ENCODE peak calls at places on chromosomes 12 and 14, in eight cellular contexts. One of them, this sample, is unnamed.

GRCh38 chr12:38175538-38175937 is 141.0 kb upstream of the ALG10B start:
- DNase-seq in fibroblast of the aortic adventitia: no peak
- DNase-seq in OCI-LY7: no peak
- DNase-seq in A549: no peak
- DNase-seq in ovary: no peak
- DNase-seq in GM12878: no peak
- DNase-seq in PC-3: peak
- DNase-seq in B cell: no peak
- DNase-seq in this sample: no peak

GRCh38 chr12:82781288-82782078 is 94.8 kb downstream of the TMTC2 start:
- DNase-seq in fibroblast of the aortic adventitia: no peak
- DNase-seq in OCI-LY7: no peak
- DNase-seq in A549: no peak
- DNase-seq in ovary: no peak
- DNase-seq in GM12878: no peak
- DNase-seq in PC-3: no peak
- DNase-seq in B cell: no peak
- DNase-seq in this sample: no peak

GRCh38 chr14:49366416-49366815 is 219.8 kb downstream of the RPS29 start:
- DNase-seq in fibroblast of the aortic adventitia: no peak
- DNase-seq in OCI-LY7: no peak
- DNase-seq in A549: no peak
- DNase-seq in ovary: no peak
- DNase-seq in GM12878: no peak
- DNase-seq in PC-3: no peak
- DNase-seq in B cell: no peak
- DNase-seq in this sample: no peak

GRCh38 chr14:80787876-80788275 is 153.7 kb downstream of the CEP128 start:
- DNase-seq in fibroblast of the aortic adventitia: no peak
- DNase-seq in OCI-LY7: no peak
- DNase-seq in A549: no peak
- DNase-seq in ovary: no peak
- DNase-seq in GM12878: no peak
- DNase-seq in PC-3: peak
- DNase-seq in B cell: no peak
- DNase-seq in this sample: no peak

GRCh38 chr12:100058482-100059029 is 73.8 kb upstream of the ANKS1B start:
- DNase-seq in fibroblast of the aortic adventitia: peak
- DNase-seq in OCI-LY7: no peak
- DNase-seq in A549: no peak
- DNase-seq in ovary: no peak
- DNase-seq in GM12878: no peak
- DNase-seq in PC-3: peak
- DNase-seq in B cell: no peak
- DNase-seq in this sample: peak

GRCh38 chr12:110079477-110080400 is 31.4 kb upstream of the C12orf76 start:
- DNase-seq in fibroblast of the aortic adventitia: peak
- DNase-seq in OCI-LY7: peak
- DNase-seq in A549: peak
- DNase-seq in ovary: no peak
- DNase-seq in GM12878: peak
- DNase-seq in PC-3: no peak
- DNase-seq in B cell: peak
- DNase-seq in this sample: peak

GRCh38 chr12:82876075-82876474 is 189.4 kb downstream of the TMTC2 start:
- DNase-seq in fibroblast of the aortic adventitia: no peak
- DNase-seq in OCI-LY7: no peak
- DNase-seq in A549: no peak
- DNase-seq in ovary: no peak
- DNase-seq in GM12878: no peak
- DNase-seq in PC-3: no peak
- DNase-seq in B cell: no peak
- DNase-seq in this sample: no peak

GRCh38 chr12:101745481-101745880 is 6.2 kb upstream of the SYCP3 start:
- DNase-seq in fibroblast of the aortic adventitia: no peak
- DNase-seq in OCI-LY7: no peak
- DNase-seq in A549: no peak
- DNase-seq in ovary: no peak
- DNase-seq in GM12878: no peak
- DNase-seq in PC-3: peak
- DNase-seq in B cell: no peak
- DNase-seq in this sample: no peak

GRCh38 chr12:613996-614726 is 49.1 kb downstream of the NINJ2 start:
- DNase-seq in fibroblast of the aortic adventitia: peak
- DNase-seq in OCI-LY7: peak
- DNase-seq in A549: no peak
- DNase-seq in ovary: no peak
- DNase-seq in GM12878: no peak
- DNase-seq in PC-3: no peak
- DNase-seq in B cell: peak
- DNase-seq in this sample: no peak

GRCh38 chr12:111010916-111011657 is 90.7 kb upstream of the MYL2 start:
- DNase-seq in fibroblast of the aortic adventitia: no peak
- DNase-seq in OCI-LY7: no peak
- DNase-seq in A549: no peak
- DNase-seq in ovary: no peak
- DNase-seq in GM12878: no peak
- DNase-seq in PC-3: no peak
- DNase-seq in B cell: no peak
- DNase-seq in this sample: no peak

GRCh38 chr14:103232338-103232808 is 101.7 kb upstream of the EIF5 start:
- DNase-seq in fibroblast of the aortic adventitia: no peak
- DNase-seq in OCI-LY7: no peak
- DNase-seq in A549: peak
- DNase-seq in ovary: no peak
- DNase-seq in GM12878: no peak
- DNase-seq in PC-3: no peak
- DNase-seq in B cell: no peak
- DNase-seq in this sample: peak

GRCh38 chr12:49296034-49296835 is 1.3 kb downstream of the PRPH start:
- DNase-seq in fibroblast of the aortic adventitia: peak
- DNase-seq in OCI-LY7: peak
- DNase-seq in A549: peak
- DNase-seq in ovary: peak
- DNase-seq in GM12878: no peak
- DNase-seq in PC-3: peak
- DNase-seq in B cell: peak
- DNase-seq in this sample: peak

GRCh38 chr14:50410016-50410530 is 13.4 kb upstream of the CDKL1 start:
- DNase-seq in fibroblast of the aortic adventitia: no peak
- DNase-seq in OCI-LY7: no peak
- DNase-seq in A549: no peak
- DNase-seq in ovary: no peak
- DNase-seq in GM12878: no peak
- DNase-seq in PC-3: no peak
- DNase-seq in B cell: no peak
- DNase-seq in this sample: no peak

GRCh38 chr12:47554046-47554653 is 151.7 kb downstream of the RPAP3 start:
- DNase-seq in fibroblast of the aortic adventitia: no peak
- DNase-seq in OCI-LY7: no peak
- DNase-seq in A549: no peak
- DNase-seq in ovary: no peak
- DNase-seq in GM12878: no peak
- DNase-seq in PC-3: no peak
- DNase-seq in B cell: no peak
- DNase-seq in this sample: no peak

GRCh38 chr12:9115731-9116689 is at the start of gene A2M:
- DNase-seq in fibroblast of the aortic adventitia: peak
- DNase-seq in OCI-LY7: no peak
- DNase-seq in A549: no peak
- DNase-seq in ovary: no peak
- DNase-seq in GM12878: no peak
- DNase-seq in PC-3: no peak
- DNase-seq in B cell: no peak
- DNase-seq in this sample: no peak

GRCh38 chr12:94186461-94187237 is 38.3 kb downstream of the PLXNC1 start:
- DNase-seq in fibroblast of the aortic adventitia: peak
- DNase-seq in OCI-LY7: no peak
- DNase-seq in A549: no peak
- DNase-seq in ovary: peak
- DNase-seq in GM12878: no peak
- DNase-seq in PC-3: no peak
- DNase-seq in B cell: no peak
- DNase-seq in this sample: no peak

GRCh38 chr12:55926738-55927587 is 731 bp downstream of the PYM1 start:
- DNase-seq in fibroblast of the aortic adventitia: peak
- DNase-seq in OCI-LY7: peak
- DNase-seq in A549: peak
- DNase-seq in ovary: peak
- DNase-seq in GM12878: peak
- DNase-seq in PC-3: peak
- DNase-seq in B cell: peak
- DNase-seq in this sample: peak

GRCh38 chr12:111570090-111570961 is 28.8 kb downstream of the ATXN2 start:
- DNase-seq in fibroblast of the aortic adventitia: peak
- DNase-seq in OCI-LY7: no peak
- DNase-seq in A549: peak
- DNase-seq in ovary: no peak
- DNase-seq in GM12878: no peak
- DNase-seq in PC-3: peak
- DNase-seq in B cell: no peak
- DNase-seq in this sample: no peak

GRCh38 chr14:84686550-84686949 is 843.4 kb upstream of the FLRT2 start:
- DNase-seq in fibroblast of the aortic adventitia: no peak
- DNase-seq in OCI-LY7: no peak
- DNase-seq in A549: no peak
- DNase-seq in ovary: no peak
- DNase-seq in GM12878: no peak
- DNase-seq in PC-3: no peak
- DNase-seq in B cell: no peak
- DNase-seq in this sample: no peak

GRCh38 chr12:117854339-117855012 is 114.3 kb downstream of the KSR2 start:
- DNase-seq in fibroblast of the aortic adventitia: peak
- DNase-seq in OCI-LY7: peak
- DNase-seq in A549: peak
- DNase-seq in ovary: no peak
- DNase-seq in GM12878: no peak
- DNase-seq in PC-3: peak
- DNase-seq in B cell: no peak
- DNase-seq in this sample: peak

GRCh38 chr14:28163261-28163660 is 603.3 kb upstream of the FOXG1 start:
- DNase-seq in fibroblast of the aortic adventitia: no peak
- DNase-seq in OCI-LY7: no peak
- DNase-seq in A549: no peak
- DNase-seq in ovary: no peak
- DNase-seq in GM12878: no peak
- DNase-seq in PC-3: no peak
- DNase-seq in B cell: no peak
- DNase-seq in this sample: no peak

GRCh38 chr12:7207866-7208612 is 18.6 kb downstream of the PEX5 start:
- DNase-seq in fibroblast of the aortic adventitia: no peak
- DNase-seq in OCI-LY7: no peak
- DNase-seq in A549: no peak
- DNase-seq in ovary: no peak
- DNase-seq in GM12878: no peak
- DNase-seq in PC-3: no peak
- DNase-seq in B cell: no peak
- DNase-seq in this sample: no peak

DNA sequence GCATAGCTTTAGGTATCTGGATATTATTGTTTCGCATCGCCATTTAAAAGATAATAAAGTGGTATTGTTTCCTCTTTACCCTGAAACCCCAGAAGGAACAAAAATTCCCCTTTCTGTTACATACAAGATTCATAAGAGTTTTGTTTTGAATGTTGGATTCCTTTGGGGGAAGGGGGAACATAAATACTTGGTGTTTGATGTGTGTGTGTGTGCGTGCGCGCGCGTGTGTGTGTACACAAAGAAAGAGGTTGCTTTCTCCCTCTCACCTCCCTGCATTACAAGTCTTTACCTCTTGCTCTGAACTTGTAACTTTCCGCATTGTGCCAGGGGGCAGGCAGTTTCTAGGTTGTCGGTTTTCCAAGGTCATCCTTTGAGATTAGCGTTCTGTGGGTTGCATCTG is 76.4 kb downstream of the GPATCH2L start:
- DNase-seq in fibroblast of the aortic adventitia: no peak
- DNase-seq in OCI-LY7: no peak
- DNase-seq in A549: no peak
- DNase-seq in ovary: no peak
- DNase-seq in GM12878: no peak
- DNase-seq in PC-3: no peak
- DNase-seq in B cell: no peak
- DNase-seq in this sample: no peak
- TF ChIP-seq CTCF in fibroblast of the aortic adventitia: no peak
- TF ChIP-seq CTCF in OCI-LY7: no peak
- TF ChIP-seq CTCF in A549: no peak
- TF ChIP-seq CTCF in ovary: no peak
- TF ChIP-seq CTCF in GM12878: no peak
- TF ChIP-seq CTCF in PC-3: no peak
- TF ChIP-seq CTCF in B cell: no peak
- TF ChIP-seq CTCF in this sample: no peak

GRCh38 chr14:69363055-69363454 is 35.0 kb downstream of the ERH start:
- DNase-seq in fibroblast of the aortic adventitia: peak
- DNase-seq in OCI-LY7: no peak
- DNase-seq in A549: no peak
- DNase-seq in ovary: peak
- DNase-seq in GM12878: no peak
- DNase-seq in PC-3: no peak
- DNase-seq in B cell: no peak
- DNase-seq in this sample: no peak
- TF ChIP-seq CTCF in fibroblast of the aortic adventitia: peak
- TF ChIP-seq CTCF in OCI-LY7: peak
- TF ChIP-seq CTCF in A549: no peak
- TF ChIP-seq CTCF in ovary: peak
- TF ChIP-seq CTCF in GM12878: peak
- TF ChIP-seq CTCF in PC-3: peak
- TF ChIP-seq CTCF in B cell: no peak
- TF ChIP-seq CTCF in this sample: peak

GRCh38 chr12:124297389-124297788 is 2.5 kb downstream of the RFLNA start:
- DNase-seq in fibroblast of the aortic adventitia: no peak
- DNase-seq in OCI-LY7: no peak
- DNase-seq in A549: no peak
- DNase-seq in ovary: no peak
- DNase-seq in GM12878: no peak
- DNase-seq in PC-3: no peak
- DNase-seq in B cell: no peak
- DNase-seq in this sample: no peak
- TF ChIP-seq CTCF in fibroblast of the aortic adventitia: no peak
- TF ChIP-seq CTCF in OCI-LY7: no peak
- TF ChIP-seq CTCF in A549: no peak
- TF ChIP-seq CTCF in ovary: no peak
- TF ChIP-seq CTCF in GM12878: no peak
- TF ChIP-seq CTCF in PC-3: no peak
- TF ChIP-seq CTCF in B cell: no peak
- TF ChIP-seq CTCF in this sample: no peak

GRCh38 chr12:85157023-85157626 is 121.0 kb downstream of the LRRIQ1 start:
- DNase-seq in fibroblast of the aortic adventitia: no peak
- DNase-seq in OCI-LY7: no peak
- DNase-seq in A549: no peak
- DNase-seq in ovary: no peak
- DNase-seq in GM12878: no peak
- DNase-seq in PC-3: no peak
- DNase-seq in B cell: no peak
- DNase-seq in this sample: no peak
- TF ChIP-seq CTCF in fibroblast of the aortic adventitia: no peak
- TF ChIP-seq CTCF in OCI-LY7: no peak
- TF ChIP-seq CTCF in A549: no peak
- TF ChIP-seq CTCF in ovary: no peak
- TF ChIP-seq CTCF in GM12878: no peak
- TF ChIP-seq CTCF in PC-3: no peak
- TF ChIP-seq CTCF in B cell: no peak
- TF ChIP-seq CTCF in this sample: no peak